ENCODE peak calls at places on chromosomes 4 and X, in nine cellular contexts. U, T, Y, E, K, C, A, R and H are unnamed samples.

GRCh38 chrX:35115205-35115604 is 172.6 kb downstream of the FAM47B start:
- DNase-seq in U (no peak), T (no peak), Y (no peak), E (peak; percentile 1), K (peak; percentile 6), C (peak; percentile 44), A (peak; percentile 47), R (peak; percentile 49), H (no peak)

GRCh38 chrX:16930392-16930791 is 16.1 kb upstream of the REPS2 start:
- DNase-seq in U (no peak), T (no peak), Y (no peak), E (no peak), K (no peak), C (peak; percentile 55), A (no peak), R (no peak), H (no peak)

GRCh38 chrX:65750674-65751469 is 83.4 kb downstream of the MSN start:
- DNase-seq in U (no peak), T (no peak), Y (peak; percentile 66), E (no peak), K (no peak), C (no peak), A (no peak), R (no peak), H (no peak)

GRCh38 chr4:144710526-144710912 is 64.6 kb downstream of the HHIP start:
- DNase-seq in U (no peak), T (no peak), Y (no peak), E (no peak), K (no peak), C (peak; percentile 32), A (no peak), R (peak; percentile 15), H (no peak)

GRCh38 chr4:101169044-101170014 is 178.0 kb downstream of the PPP3CA start:
- DNase-seq in U (peak; percentile 51), T (peak; percentile 10), Y (peak; percentile 66), E (peak; percentile 81), K (peak; percentile 51), C (peak; percentile 87), A (peak; percentile 67), R (peak; percentile 70), H (peak; percentile 72)

GRCh38 chr4:152094851-152095700 is 334.3 kb upstream of the GATB start:
- DNase-seq in U (no peak), T (no peak), Y (no peak), E (no peak), K (peak; percentile 62), C (peak; percentile 33), A (peak; percentile 44), R (peak; percentile 58), H (no peak)

GRCh38 chrX:13090261-13091110 is 46.1 kb upstream of the FAM9C start:
- DNase-seq in U (no peak), T (no peak), Y (peak; percentile 43), E (peak; percentile 92), K (no peak), C (peak; percentile 83), A (no peak), R (peak; percentile 45), H (no peak)

GRCh38 chr4:77273412-77273811 is 116.4 kb downstream of the CCNG2 start:
- DNase-seq in U (no peak), T (no peak), Y (no peak), E (no peak), K (no peak), C (no peak), A (no peak), R (no peak), H (no peak)

GRCh38 chr4:111963158-111963557 is 182.1 kb upstream of the FAM241A start:
- DNase-seq in U (no peak), T (no peak), Y (no peak), E (no peak), K (no peak), C (no peak), A (no peak), R (no peak), H (no peak)

GRCh38 chr4:6446538-6447451 is 25.6 kb downstream of the PPP2R2C start:
- DNase-seq in U (no peak), T (peak; percentile 71), Y (no peak), E (peak; percentile 6), K (peak; percentile 51), C (no peak), A (no peak), R (no peak), H (no peak)